ENCODE peak calls at places on chromosome 15, in six cellular contexts. X is HEK293T; L is IMR-90; E is midbrain; F is activated naive CD4-positive, alpha-beta T cell treated with Interleukin-2 at 50 U/mL for 16 hours; Z is EL. K is an unnamed sample.

GRCh38 chr15:48644827-48645557 is 517 bp downstream of the FBN1 start:
- DNase-seq in E (peak; percentile 86), F (no peak), Z (peak; percentile 67), L (peak; percentile 62), X (peak; percentile 26), K (peak; percentile 82)

GRCh38 chr15:99450896-99451358 is 114.9 kb upstream of the MEF2A start:
- DNase-seq in F (peak; percentile 64), L (no peak), Z (no peak), E (peak; percentile 45), X (no peak), K (peak; percentile 43)

GRCh38 chr15:69648775-69649735 is 196.4 kb downstream of the RPLP1 start:
- DNase-seq in Z (no peak), X (no peak), L (no peak), F (no peak), E (no peak), K (no peak)

GRCh38 chr15:101051291-101052030 is 132.3 kb downstream of the LRRK1 start:
- DNase-seq in F (no peak), E (no peak), X (no peak), Z (no peak), L (no peak), K (no peak)

GRCh38 chr15:48077785-48078184 is 43.0 kb upstream of the SLC24A5 start:
- DNase-seq in E (no peak), X (no peak), Z (no peak), L (no peak), F (no peak), K (no peak)

GRCh38 chr15:77546050-77546501 is 86.6 kb downstream of the LINGO1 start:
- DNase-seq in F (no peak), E (no peak), X (no peak), L (peak; percentile 92), Z (peak; percentile 83), K (no peak)

GRCh38 chr15:51680316-51680715 is 987 bp upstream of the SCG3 start:
- DNase-seq in E (peak; percentile 41), F (no peak), Z (no peak), L (no peak), X (no peak), K (peak; percentile 39)

GRCh38 chr15:99125061-99125990 is 20.4 kb downstream of the SYNM start:
- DNase-seq in Z (no peak), E (no peak), L (no peak), X (no peak), F (no peak), K (no peak)

GRCh38 chr15:99467338-99467720 is 98.5 kb upstream of the MEF2A start:
- DNase-seq in L (no peak), F (no peak), E (no peak), X (no peak), Z (no peak), K (no peak)

GRCh38 chr15:45162771-45163507 is 24.8 kb downstream of the SHF start:
- DNase-seq in Z (peak; percentile 85), F (peak; percentile 66), L (peak; percentile 82), X (peak; percentile 80), E (peak; percentile 82), K (peak; percentile 82)

GRCh38 chr15:40582726-40583246 is 11.3 kb upstream of the KNL1 start:
- DNase-seq in E (no peak), F (no peak), L (no peak), X (no peak), Z (peak; percentile 36), K (no peak)

GRCh38 chr15:90596943-90597342 is 67.2 kb downstream of the CRTC3 start:
- DNase-seq in L (no peak), F (no peak), E (peak; percentile 58), Z (no peak), X (no peak), K (peak; percentile 89)

GRCh38 chr15:82968066-82968465 is 15.5 kb upstream of the HOMER2 start:
- DNase-seq in F (no peak), Z (peak; percentile 42), X (no peak), E (no peak), L (no peak), K (no peak)

GRCh38 chr15:60766391-60767128 is 287.6 kb upstream of the ICE2 start:
- DNase-seq in X (no peak), Z (no peak), E (no peak), L (no peak), F (no peak), K (peak; percentile 49)

GRCh38 chr15:44535509-44536297 is 1.2 kb upstream of the EIF3J start:
- DNase-seq in Z (no peak), X (no peak), E (no peak), L (no peak), F (peak; percentile 24), K (peak; percentile 18)

GRCh38 chr15:29376580-29376979 is 107.0 kb upstream of the NSMCE3 start:
- DNase-seq in L (no peak), E (no peak), F (no peak), Z (no peak), X (no peak), K (peak; percentile 15)

K was measured in putamen.